ENCODE peak calls at places on chromosomes 1 and 21, in six cellular contexts. One of them, this sample, is unnamed.

GRCh38 chr1:99737016-99737415 is 29.4 kb downstream of the FRRS1 start:
- DNase-seq in stomach: no peak
- DNase-seq in breast epithelium: no peak
- DNase-seq in Panc1: no peak
- DNase-seq in SK-N-SH: peak
- DNase-seq in endothelial cell of umbilical vein: peak
- DNase-seq in this sample: no peak

GRCh38 chr1:234989019-234989418 is 139.6 kb downstream of the TOMM20 start:
- DNase-seq in endothelial cell of umbilical vein: no peak
- DNase-seq in stomach: no peak
- DNase-seq in breast epithelium: no peak
- DNase-seq in SK-N-SH: no peak
- DNase-seq in Panc1: no peak
- DNase-seq in this sample: no peak

GRCh38 chr1:27868932-27869718 is 3.2 kb upstream of the THEMIS2 start:
- DNase-seq in endothelial cell of umbilical vein: peak
- DNase-seq in Panc1: no peak
- DNase-seq in SK-N-SH: no peak
- DNase-seq in breast epithelium: peak
- DNase-seq in stomach: no peak
- DNase-seq in this sample: no peak

GRCh38 chr21:43034826-43035225 is 40.8 kb downstream of the CBS start:
- DNase-seq in breast epithelium: no peak
- DNase-seq in SK-N-SH: no peak
- DNase-seq in endothelial cell of umbilical vein: no peak
- DNase-seq in Panc1: no peak
- DNase-seq in stomach: no peak
- DNase-seq in this sample: no peak

GRCh38 chr1:13981142-13981541 is 281.2 kb downstream of the PRDM2 start:
- DNase-seq in Panc1: no peak
- DNase-seq in stomach: no peak
- DNase-seq in endothelial cell of umbilical vein: no peak
- DNase-seq in breast epithelium: no peak
- DNase-seq in SK-N-SH: no peak
- DNase-seq in this sample: no peak

GRCh38 chr1:27504588-27505419 is 14.8 kb upstream of the WASF2 start:
- DNase-seq in breast epithelium: peak
- DNase-seq in Panc1: no peak
- DNase-seq in stomach: peak
- DNase-seq in endothelial cell of umbilical vein: no peak
- DNase-seq in SK-N-SH: peak
- DNase-seq in this sample: no peak

GRCh38 chr21:28138272-28138671 is 854.4 kb downstream of the LTN1 start:
- DNase-seq in endothelial cell of umbilical vein: no peak
- DNase-seq in SK-N-SH: no peak
- DNase-seq in Panc1: no peak
- DNase-seq in stomach: no peak
- DNase-seq in breast epithelium: no peak
- DNase-seq in this sample: no peak

GRCh38 chr1:240500681-240501080 is 111.3 kb downstream of the GREM2 start:
- DNase-seq in stomach: no peak
- DNase-seq in breast epithelium: no peak
- DNase-seq in endothelial cell of umbilical vein: no peak
- DNase-seq in Panc1: no peak
- DNase-seq in SK-N-SH: no peak
- DNase-seq in this sample: no peak

GRCh38 chr1:44103270-44104131 is 15.1 kb upstream of the KLF17 start:
- DNase-seq in stomach: no peak
- DNase-seq in Panc1: no peak
- DNase-seq in SK-N-SH: no peak
- DNase-seq in endothelial cell of umbilical vein: no peak
- DNase-seq in breast epithelium: no peak
- DNase-seq in this sample: no peak

GRCh38 chr1:59750612-59751395 is 63.9 kb upstream of the HOOK1 start:
- DNase-seq in Panc1: no peak
- DNase-seq in breast epithelium: no peak
- DNase-seq in endothelial cell of umbilical vein: peak
- DNase-seq in SK-N-SH: no peak
- DNase-seq in stomach: no peak
- DNase-seq in this sample: no peak

GRCh38 chr1:54461731-54462596 is 55.8 kb upstream of the SSBP3 start:
- DNase-seq in Panc1: no peak
- DNase-seq in endothelial cell of umbilical vein: no peak
- DNase-seq in breast epithelium: no peak
- DNase-seq in stomach: no peak
- DNase-seq in SK-N-SH: peak
- DNase-seq in this sample: no peak

GRCh38 chr1:72648465-72648864 is 366.1 kb upstream of the NEGR1 start:
- DNase-seq in stomach: no peak
- DNase-seq in endothelial cell of umbilical vein: no peak
- DNase-seq in breast epithelium: no peak
- DNase-seq in Panc1: no peak
- DNase-seq in SK-N-SH: no peak
- DNase-seq in this sample: no peak

GRCh38 chr1:61224609-61225008 is 142.2 kb downstream of the NFIA start:
- DNase-seq in Panc1: no peak
- DNase-seq in endothelial cell of umbilical vein: no peak
- DNase-seq in SK-N-SH: no peak
- DNase-seq in breast epithelium: no peak
- DNase-seq in stomach: no peak
- DNase-seq in this sample: no peak

GRCh38 chr1:246567258-246568235 is 1.3 kb downstream of the CNST start:
- DNase-seq in SK-N-SH: peak
- DNase-seq in Panc1: peak
- DNase-seq in endothelial cell of umbilical vein: peak
- DNase-seq in stomach: no peak
- DNase-seq in breast epithelium: no peak
- DNase-seq in this sample: no peak

GRCh38 chr1:109181085-109181806 is 32.5 kb upstream of the SARS1 start:
- DNase-seq in breast epithelium: no peak
- DNase-seq in Panc1: no peak
- DNase-seq in stomach: no peak
- DNase-seq in endothelial cell of umbilical vein: no peak
- DNase-seq in SK-N-SH: no peak
- DNase-seq in this sample: no peak

GRCh38 chr1:116950497-116951174 is 40.9 kb downstream of the PTGFRN start:
- DNase-seq in SK-N-SH: no peak
- DNase-seq in breast epithelium: no peak
- DNase-seq in Panc1: no peak
- DNase-seq in stomach: no peak
- DNase-seq in endothelial cell of umbilical vein: no peak
- DNase-seq in this sample: no peak

GRCh38 chr1:95744731-95745130 is 510.7 kb downstream of the RWDD3 start:
- DNase-seq in stomach: no peak
- DNase-seq in SK-N-SH: no peak
- DNase-seq in breast epithelium: no peak
- DNase-seq in endothelial cell of umbilical vein: no peak
- DNase-seq in Panc1: no peak
- DNase-seq in this sample: no peak

GRCh38 chr1:7117599-7118281 is 332.5 kb downstream of the CAMTA1 start:
- DNase-seq in SK-N-SH: no peak
- DNase-seq in endothelial cell of umbilical vein: no peak
- DNase-seq in stomach: no peak
- DNase-seq in Panc1: no peak
- DNase-seq in breast epithelium: peak
- DNase-seq in this sample: no peak

GRCh38 chr21:35048706-35049617 is at the start of gene RUNX1:
- DNase-seq in endothelial cell of umbilical vein: peak
- DNase-seq in SK-N-SH: no peak
- DNase-seq in breast epithelium: no peak
- DNase-seq in stomach: peak
- DNase-seq in Panc1: no peak
- DNase-seq in this sample: peak
- H3K4me3 ChIP-seq in endothelial cell of umbilical vein: no peak
- H3K4me3 ChIP-seq in SK-N-SH: peak
- H3K4me3 ChIP-seq in breast epithelium: peak
- H3K4me3 ChIP-seq in stomach: peak
- H3K4me3 ChIP-seq in Panc1: peak
- H3K4me3 ChIP-seq in this sample: peak

DNA sequence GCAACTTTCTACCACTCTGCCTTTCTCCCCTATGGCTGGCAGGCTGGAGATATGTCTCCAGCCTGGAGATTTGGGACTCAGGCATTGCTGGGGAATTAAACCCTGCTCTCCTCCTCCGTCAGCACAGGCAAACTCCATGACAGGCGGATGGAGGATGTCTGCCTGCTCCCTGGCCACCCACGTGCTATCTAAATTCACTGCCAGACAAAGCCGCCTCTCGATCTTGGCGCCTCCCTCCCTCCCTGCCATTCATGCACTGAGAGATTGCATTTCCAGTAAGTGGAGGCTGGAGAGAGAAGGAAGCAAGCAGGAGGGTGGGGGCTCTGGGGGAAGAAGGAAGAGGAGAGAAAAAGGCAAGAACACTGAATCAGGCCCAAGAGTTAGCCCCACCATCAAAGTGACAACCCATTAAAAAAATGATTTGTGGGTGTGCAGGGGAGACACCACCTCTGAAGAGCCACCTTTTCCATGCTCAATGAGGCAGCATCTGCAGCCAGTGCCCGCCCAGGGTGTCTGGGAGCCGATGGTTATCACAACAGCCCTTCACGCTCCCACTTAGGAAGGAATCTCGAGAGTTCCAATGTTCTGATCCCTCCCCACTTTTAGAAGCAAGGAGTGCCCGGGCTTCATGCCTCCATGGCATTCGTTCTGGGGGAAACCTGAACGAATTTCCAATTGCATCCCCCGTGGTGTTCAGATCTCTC is 183.0 kb downstream of the HIVEP3 start:
- DNase-seq in Panc1: no peak
- DNase-seq in breast epithelium: no peak
- DNase-seq in stomach: no peak
- DNase-seq in SK-N-SH: no peak
- DNase-seq in endothelial cell of umbilical vein: no peak
- DNase-seq in this sample: no peak
- H3K27ac ChIP-seq in Panc1: no peak
- H3K27ac ChIP-seq in breast epithelium: no peak
- H3K27ac ChIP-seq in stomach: no peak
- H3K27ac ChIP-seq in SK-N-SH: no peak
- H3K27ac ChIP-seq in endothelial cell of umbilical vein: no peak
- H3K27ac ChIP-seq in this sample: no peak

DNA sequence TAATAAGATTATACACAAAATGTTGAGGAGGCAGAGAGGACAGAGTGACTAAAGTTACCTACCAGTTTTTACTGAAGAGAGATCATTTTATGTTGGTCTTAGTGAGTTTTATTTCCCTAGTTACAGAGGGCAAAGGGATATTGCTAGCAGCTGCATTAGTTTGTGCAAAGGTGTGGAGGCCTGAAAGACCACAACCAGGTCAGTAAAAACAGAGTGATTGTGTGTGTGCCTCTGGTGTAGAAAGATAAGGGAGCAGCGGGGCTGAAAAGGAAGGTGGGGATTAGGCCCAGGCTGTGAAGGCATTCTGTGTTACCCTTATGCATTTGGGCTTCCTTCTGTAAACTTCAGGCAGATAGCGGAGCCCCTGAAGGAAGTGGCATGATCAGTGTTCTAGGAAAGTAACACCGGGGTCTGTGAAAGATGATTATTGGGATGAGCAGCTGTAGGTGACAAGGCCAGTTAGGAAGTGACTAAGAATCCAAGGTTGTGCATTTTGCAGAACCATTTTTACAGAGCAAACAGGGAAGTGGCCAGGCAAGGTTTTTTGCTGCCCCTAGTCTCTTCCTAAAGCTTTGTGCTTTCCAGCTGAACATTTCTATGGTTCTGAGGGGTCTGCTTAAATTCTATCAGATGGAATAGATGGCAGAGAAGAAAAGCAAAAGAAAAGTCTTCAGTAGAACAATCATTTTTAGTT is 3.7 kb downstream of the GADD45A start:
- DNase-seq in stomach: no peak
- DNase-seq in breast epithelium: no peak
- DNase-seq in Panc1: no peak
- DNase-seq in endothelial cell of umbilical vein: no peak
- DNase-seq in SK-N-SH: no peak
- DNase-seq in this sample: no peak
- TF ChIP-seq POLR2AphosphoS5 in stomach: no peak
- TF ChIP-seq POLR2AphosphoS5 in breast epithelium: no peak
- TF ChIP-seq POLR2AphosphoS5 in Panc1: peak
- TF ChIP-seq POLR2AphosphoS5 in endothelial cell of umbilical vein: peak
- TF ChIP-seq POLR2AphosphoS5 in SK-N-SH: peak
- TF ChIP-seq POLR2AphosphoS5 in this sample: no peak

GRCh38 chr21:16587671-16588379 is 858.0 kb downstream of the USP25 start:
- DNase-seq in Panc1: no peak
- DNase-seq in endothelial cell of umbilical vein: peak
- DNase-seq in stomach: no peak
- DNase-seq in breast epithelium: no peak
- DNase-seq in SK-N-SH: peak
- DNase-seq in this sample: no peak

GRCh38 chr21:16589499-16589898 is 859.7 kb downstream of the USP25 start:
- DNase-seq in Panc1: no peak
- DNase-seq in stomach: no peak
- DNase-seq in endothelial cell of umbilical vein: no peak
- DNase-seq in breast epithelium: no peak
- DNase-seq in SK-N-SH: no peak
- DNase-seq in this sample: no peak

GRCh38 chr21:16590186-16590585 is 860.4 kb downstream of the USP25 start:
- DNase-seq in breast epithelium: no peak
- DNase-seq in SK-N-SH: no peak
- DNase-seq in Panc1: no peak
- DNase-seq in endothelial cell of umbilical vein: no peak
- DNase-seq in stomach: no peak
- DNase-seq in this sample: no peak

GRCh38 chr21:16588433-16588860 is 858.7 kb downstream of the USP25 start:
- DNase-seq in breast epithelium: peak
- DNase-seq in Panc1: peak
- DNase-seq in stomach: peak
- DNase-seq in SK-N-SH: peak
- DNase-seq in endothelial cell of umbilical vein: no peak
- DNase-seq in this sample: no peak

GRCh38 chr21:16589046-16589445 is 859.3 kb downstream of the USP25 start:
- DNase-seq in Panc1: no peak
- DNase-seq in SK-N-SH: no peak
- DNase-seq in breast epithelium: no peak
- DNase-seq in stomach: no peak
- DNase-seq in endothelial cell of umbilical vein: no peak
- DNase-seq in this sample: no peak
- H3K4me3 ChIP-seq in Panc1: peak
- H3K4me3 ChIP-seq in SK-N-SH: no peak
- H3K4me3 ChIP-seq in breast epithelium: peak
- H3K4me3 ChIP-seq in stomach: no peak
- H3K4me3 ChIP-seq in endothelial cell of umbilical vein: no peak
- H3K4me3 ChIP-seq in this sample: peak

DNA sequence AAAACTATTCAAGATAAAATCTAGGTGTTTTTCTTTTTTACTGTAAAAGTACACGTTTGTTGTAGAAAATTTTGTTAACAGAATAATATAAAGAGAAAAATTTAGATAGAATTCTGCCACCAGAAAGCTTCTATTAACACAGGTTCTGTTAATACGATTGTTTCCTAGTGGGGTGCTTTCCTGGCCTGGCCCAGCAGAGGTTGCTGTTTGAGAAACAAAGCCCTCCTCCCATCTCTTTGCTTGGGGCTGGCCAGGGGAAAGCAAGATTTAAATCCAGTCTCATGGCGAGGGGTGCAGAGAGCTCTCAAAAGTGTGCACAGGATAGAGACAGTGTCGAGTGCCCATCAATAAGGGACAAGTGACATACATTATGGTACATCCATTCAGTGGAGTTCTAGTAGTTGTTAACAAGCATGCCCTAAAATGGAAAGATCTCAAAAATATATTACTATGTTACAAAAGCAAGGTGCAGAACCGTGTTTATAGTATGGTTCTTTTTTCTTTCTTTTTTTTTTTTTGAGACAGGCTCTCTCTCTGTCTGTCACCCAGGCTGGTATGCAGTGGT is 14.6 kb upstream of the ACBD3 start:
- DNase-seq in endothelial cell of umbilical vein: no peak
- DNase-seq in stomach: no peak
- DNase-seq in breast epithelium: no peak
- DNase-seq in Panc1: no peak
- DNase-seq in SK-N-SH: no peak
- DNase-seq in this sample: no peak
- H3K27ac ChIP-seq in endothelial cell of umbilical vein: no peak
- H3K27ac ChIP-seq in stomach: no peak
- H3K27ac ChIP-seq in breast epithelium: no peak
- H3K27ac ChIP-seq in Panc1: no peak
- H3K27ac ChIP-seq in SK-N-SH: no peak
- H3K27ac ChIP-seq in this sample: no peak

This sample was measured in vagina.